ENCODE peak calls at places on chromosomes 2 and 18, in seven cellular contexts. B is stomach, V is WERI-Rb-1, P is astrocyte, A is thoracic aorta, R is fibroblast of the aortic adventitia, W is uterus. C is an unnamed sample.

GRCh38 chr2:48952614-48953013 is 197.1 kb upstream of the LHCGR start:
- DNase-seq in B (no peak), V (no peak), P (no peak), A (no peak), R (no peak), W (no peak), C (no peak)

GRCh38 chr2:216909541-216910175 is 49.8 kb upstream of the TNP1 start:
- DNase-seq in B (no peak), V (peak), P (no peak), A (no peak), R (no peak), W (no peak), C (no peak)

GRCh38 chr18:48404707-48405106 is 4.5 kb downstream of the ZBTB7C start:
- DNase-seq in B (no peak), V (no peak), P (no peak), A (no peak), R (no peak), W (no peak), C (no peak)

GRCh38 chr2:105509271-105510086 is 110.6 kb upstream of the FHL2 start:
- DNase-seq in B (no peak), V (no peak), P (no peak), A (no peak), R (no peak), W (no peak), C (no peak)

GRCh38 chr2:47771211-47771610 is 11.7 kb upstream of the MSH6 start:
- DNase-seq in B (no peak), V (no peak), P (peak), A (no peak), R (peak), W (no peak), C (peak)

GRCh38 chr2:121104721-121105141 is 180.3 kb downstream of the TFCP2L1 start:
- DNase-seq in B (no peak), V (no peak), P (no peak), A (no peak), R (no peak), W (no peak), C (peak)

GRCh38 chr18:424071-424868 is 76.2 kb downstream of the COLEC12 start:
- DNase-seq in B (no peak), V (no peak), P (no peak), A (no peak), R (peak), W (peak), C (no peak)

GRCh38 chr18:28175047-28175929 is 1.6 kb downstream of the CDH2 start:
- DNase-seq in B (peak), V (peak), P (peak), A (no peak), R (peak), W (peak), C (peak)

GRCh38 chr2:113264713-113265403 is 13.9 kb downstream of the PAX8 start:
- DNase-seq in B (no peak), V (no peak), P (no peak), A (no peak), R (no peak), W (no peak), C (no peak)

GRCh38 chr2:133146893-133147292 is 421.4 kb downstream of the NCKAP5 start:
- DNase-seq in B (no peak), V (no peak), P (no peak), A (no peak), R (peak), W (no peak), C (peak)

GRCh38 chr2:202104286-202104870 is 31.3 kb downstream of the KIAA2012 start:
- DNase-seq in B (peak), V (peak), P (no peak), A (no peak), R (peak), W (no peak), C (peak)

GRCh38 chr2:222751821-222752719 is 80.6 kb downstream of the MOGAT1 start:
- DNase-seq in B (no peak), V (peak), P (no peak), A (no peak), R (no peak), W (no peak), C (no peak)

GRCh38 chr18:37124511-37124910 is 295.6 kb downstream of the KIAA1328 start:
- DNase-seq in B (no peak), V (no peak), P (peak), A (no peak), R (no peak), W (no peak), C (no peak)

GRCh38 chr2:127044977-127045654 is 61.8 kb downstream of the BIN1 start:
- DNase-seq in B (peak), V (no peak), P (no peak), A (no peak), R (peak), W (peak), C (no peak)

GRCh38 chr2:109475531-109476210 is 138.1 kb downstream of the SEPTIN10 start:
- DNase-seq in B (no peak), V (no peak), P (peak), A (no peak), R (peak), W (no peak), C (peak)

GRCh38 chr2:11750422-11750821 is 4.0 kb downstream of the LPIN1 start:
- DNase-seq in B (no peak), V (no peak), P (no peak), A (no peak), R (no peak), W (no peak), C (no peak)

GRCh38 chr18:48816554-48816953 is 134.2 kb downstream of the SMAD7 start:
- DNase-seq in B (no peak), V (no peak), P (no peak), A (no peak), R (no peak), W (peak), C (no peak)

GRCh38 chr2:6866239-6866745 is 585 bp upstream of the CMPK2 start:
- DNase-seq in B (peak), V (peak), P (peak), A (no peak), R (peak), W (peak), C (peak)

GRCh38 chr2:160700006-160700405 is 206.4 kb upstream of the RBMS1 start:
- DNase-seq in B (no peak), V (no peak), P (no peak), A (no peak), R (no peak), W (no peak), C (peak)

GRCh38 chr2:27296466-27296865 is 11.8 kb downstream of the UCN start:
- DNase-seq in B (no peak), V (no peak), P (no peak), A (no peak), R (peak), W (no peak), C (peak)

GRCh38 chr18:44735071-44735470 is 54.4 kb downstream of the SETBP1 start:
- DNase-seq in B (no peak), V (no peak), P (no peak), A (no peak), R (no peak), W (no peak), C (no peak)

GRCh38 chr18:56413862-56414261 is 224.5 kb downstream of the TXNL1 start:
- DNase-seq in B (no peak), V (no peak), P (no peak), A (no peak), R (no peak), W (no peak), C (no peak)

GRCh38 chr2:174145827-174146226 is 102.5 kb downstream of the OLA1 start:
- DNase-seq in B (no peak), V (no peak), P (no peak), A (no peak), R (no peak), W (no peak), C (peak)

GRCh38 chr2:28544915-28545589 is 49.2 kb downstream of the PLB1 start:
- DNase-seq in B (peak), V (no peak), P (no peak), A (no peak), R (no peak), W (no peak), C (no peak)

GRCh38 chr2:99608092-99608491 is 118.3 kb upstream of the REV1 start:
- DNase-seq in B (no peak), V (no peak), P (no peak), A (no peak), R (no peak), W (no peak), C (no peak)

DNA sequence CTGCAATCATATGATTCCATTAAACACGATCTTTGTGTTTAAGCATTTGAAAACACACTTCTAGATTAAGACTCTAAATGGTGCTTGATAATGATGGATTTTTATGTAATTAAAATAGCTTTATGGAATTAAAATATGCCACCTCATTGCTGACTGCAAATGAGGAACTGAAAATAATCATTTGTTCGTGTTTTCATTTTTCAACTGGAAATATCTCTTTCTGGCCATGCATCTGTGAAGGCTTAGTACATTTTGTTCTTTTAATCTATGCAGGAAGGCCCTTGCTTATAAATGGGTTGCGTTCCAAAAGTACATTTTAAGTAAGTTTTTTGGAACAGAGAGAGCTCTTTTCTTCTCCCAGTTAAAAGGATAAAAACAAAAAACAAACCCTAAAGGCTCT is 125.5 kb downstream of the MC4R start:
- DNase-seq in B (no peak), V (no peak), P (no peak), A (no peak), R (no peak), W (no peak), C (no peak)
- H3K4me3 ChIP-seq in B (no peak), V (no peak), P (no peak), A (no peak), R (no peak), W (no peak), C (no peak)

GRCh38 chr2:74632209-74632938 is 15.8 kb downstream of the M1AP start:
- DNase-seq in B (no peak), V (peak), P (no peak), A (no peak), R (peak), W (no peak), C (peak)
- TF ChIP-seq CTCF in B (no peak), V (peak), P (no peak), A (no peak), R (peak), W (no peak), C (peak)

GRCh38 chr2:74415762-74416395 is 5.5 kb downstream of the C2orf81 start:
- DNase-seq in B (no peak), V (no peak), P (no peak), A (no peak), R (no peak), W (no peak), C (no peak)

GRCh38 chr2:74416721-74417120 is 4.7 kb downstream of the C2orf81 start:
- DNase-seq in B (no peak), V (no peak), P (no peak), A (no peak), R (no peak), W (no peak), C (no peak)

GRCh38 chr2:74414475-74414874 is 6.9 kb downstream of the C2orf81 start:
- DNase-seq in B (no peak), V (no peak), P (no peak), A (no peak), R (no peak), W (peak), C (no peak)

GRCh38 chr2:74413001-74413698 is 8.3 kb downstream of the C2orf81 start:
- DNase-seq in B (peak), V (no peak), P (no peak), A (no peak), R (no peak), W (peak), C (no peak)

GRCh38 chr2:74414913-74415761 is 6.3 kb downstream of the C2orf81 start:
- DNase-seq in B (peak), V (no peak), P (no peak), A (no peak), R (no peak), W (peak), C (no peak)
- H3K4me3 ChIP-seq in B (peak), V (no peak), P (peak), A (peak), R (peak), W (peak), C (peak)

GRCh38 chr2:111036042-111036441 is 84.7 kb upstream of the BCL2L11 start:
- DNase-seq in B (peak), V (no peak), P (no peak), A (no peak), R (no peak), W (no peak), C (no peak)

GRCh38 chr2:111031546-111032484 is 88.9 kb upstream of the BCL2L11 start:
- DNase-seq in B (peak), V (no peak), P (no peak), A (no peak), R (no peak), W (no peak), C (no peak)

GRCh38 chr2:111030271-111030891 is 90.3 kb upstream of the BCL2L11 start:
- DNase-seq in B (peak), V (no peak), P (no peak), A (no peak), R (no peak), W (no peak), C (no peak)

GRCh38 chr2:111029135-111029927 is 91.4 kb upstream of the BCL2L11 start:
- DNase-seq in B (peak), V (no peak), P (no peak), A (no peak), R (no peak), W (no peak), C (no peak)

DNA sequence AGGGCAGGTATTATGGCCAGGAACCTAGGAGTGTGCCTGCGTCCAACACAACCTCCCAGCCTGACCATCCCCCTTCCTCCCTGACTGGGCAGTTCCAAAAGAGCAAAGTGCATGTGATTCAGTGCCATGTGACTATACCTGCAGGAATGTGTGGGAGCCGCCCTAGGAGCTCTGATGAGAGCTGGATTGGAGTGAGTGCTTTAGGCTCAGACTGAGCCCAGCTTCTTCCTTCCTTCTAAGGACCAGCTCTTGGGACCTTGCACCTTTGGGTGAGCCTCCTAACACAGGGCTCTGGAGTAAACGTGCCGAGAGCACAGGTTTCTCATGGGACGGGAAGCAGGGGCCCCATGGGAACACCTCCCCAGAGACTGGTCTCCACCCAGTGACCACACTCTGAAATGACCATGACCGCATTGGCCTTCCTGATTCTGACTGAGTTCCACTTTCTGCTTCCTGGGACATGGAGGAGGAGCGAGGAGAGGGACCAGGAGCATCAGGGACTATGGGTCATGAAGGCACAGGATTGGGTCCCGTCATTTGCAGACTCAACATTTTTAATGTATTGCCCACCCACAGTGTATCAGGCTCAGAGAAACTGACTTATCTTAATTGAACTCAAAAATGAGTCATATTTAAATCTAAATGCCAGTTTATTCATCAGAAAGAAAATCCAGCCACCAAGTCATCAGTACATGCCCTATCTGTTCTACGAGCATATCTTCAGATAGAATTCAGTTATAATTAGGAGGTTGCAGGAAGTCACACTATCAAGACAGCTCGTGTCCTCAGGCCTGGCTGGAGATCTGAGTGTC is 87.8 kb upstream of the BCL2L11 start:
- DNase-seq in B (peak), V (no peak), P (no peak), A (no peak), R (peak), W (no peak), C (peak)
- TF ChIP-seq CTCF in B (no peak), V (no peak), P (no peak), A (no peak), R (no peak), W (no peak), C (no peak)

GRCh38 chr18:24341361-24341760 is 56.3 kb downstream of the OSBPL1A start:
- DNase-seq in B (no peak), V (no peak), P (no peak), A (no peak), R (no peak), W (no peak), C (no peak)
- H3K4me3 ChIP-seq in B (no peak), V (no peak), P (no peak), A (no peak), R (no peak), W (no peak), C (no peak)

DNA sequence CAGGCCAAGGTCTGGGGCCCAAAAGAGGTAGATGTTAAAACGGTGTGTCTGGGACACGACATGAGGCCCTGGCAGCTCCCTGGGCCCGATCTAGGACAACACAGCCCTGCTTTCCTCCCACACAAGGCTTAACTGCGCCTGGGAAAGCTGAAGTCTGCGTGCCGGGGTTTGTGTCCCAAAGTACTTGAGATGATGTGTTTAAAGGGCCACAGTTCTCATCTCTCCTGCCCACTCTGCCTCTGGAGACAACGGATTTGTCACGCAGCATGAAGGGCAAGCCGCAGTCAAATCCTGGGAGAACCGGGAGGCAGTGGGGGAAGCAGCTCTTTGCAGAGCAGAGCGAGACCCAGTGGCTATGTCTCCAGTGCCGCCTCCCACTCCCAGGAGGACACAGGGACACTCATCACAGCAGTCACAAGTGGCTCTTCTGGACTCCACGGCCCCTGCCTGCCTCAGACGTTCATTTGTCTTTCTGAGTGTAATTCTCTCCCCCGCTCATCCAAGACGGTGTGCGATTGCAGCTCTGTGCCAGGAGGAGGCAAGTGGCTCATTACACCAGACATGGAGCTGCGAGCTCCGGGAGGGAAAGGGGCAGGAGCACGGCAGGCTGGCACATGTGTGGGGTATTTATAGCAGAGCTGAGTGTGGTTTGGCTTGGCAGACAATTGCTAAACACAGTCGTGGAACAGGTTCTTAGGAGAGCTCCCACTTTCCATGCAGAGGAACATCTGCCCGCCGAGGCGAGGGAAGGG is 57.7 kb upstream of the SEMA4C start:
- DNase-seq in B (peak), V (peak), P (peak), A (no peak), R (no peak), W (peak), C (peak)
- TF ChIP-seq CTCF in B (no peak), V (peak), P (no peak), A (peak), R (no peak), W (peak), C (no peak)

GRCh38 chr2:39919511-39920317 is 140.7 kb upstream of the THUMPD2 start:
- DNase-seq in B (no peak), V (no peak), P (no peak), A (no peak), R (no peak), W (no peak), C (no peak)

GRCh38 chr2:39918886-39919285 is 139.8 kb upstream of the THUMPD2 start:
- DNase-seq in B (no peak), V (no peak), P (no peak), A (no peak), R (no peak), W (no peak), C (no peak)

GRCh38 chr2:39922679-39923416 is 143.8 kb upstream of the THUMPD2 start:
- DNase-seq in B (no peak), V (no peak), P (peak), A (no peak), R (peak), W (no peak), C (peak)

GRCh38 chr2:39925312-39925711 is 146.3 kb upstream of the THUMPD2 start:
- DNase-seq in B (no peak), V (no peak), P (no peak), A (no peak), R (no peak), W (no peak), C (no peak)

DNA sequence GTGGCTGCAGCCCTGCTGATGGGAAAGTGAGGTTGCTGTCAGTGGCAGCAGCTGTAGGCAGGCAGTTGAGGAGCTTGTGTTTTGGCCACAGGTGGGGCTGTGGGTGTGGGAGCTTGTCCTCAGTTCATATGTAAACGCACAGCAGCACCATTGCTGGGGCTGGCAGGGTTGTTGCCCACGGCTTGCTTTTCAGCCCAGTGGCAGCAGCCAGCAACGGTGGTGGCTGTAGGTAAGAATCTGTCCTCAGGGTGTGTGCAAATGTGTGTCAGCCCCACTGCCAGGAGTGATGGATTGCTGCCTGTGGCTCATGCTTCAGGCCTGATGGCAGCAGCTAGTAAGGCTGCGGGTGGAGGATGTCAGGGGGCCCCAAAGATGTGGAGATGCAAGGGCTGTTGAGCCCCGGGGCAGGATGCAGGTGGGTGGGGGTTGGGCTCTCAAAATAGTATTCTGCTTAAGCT is 141.3 kb upstream of the THUMPD2 start:
- DNase-seq in B (no peak), V (peak), P (no peak), A (no peak), R (no peak), W (no peak), C (no peak)
- H3K4me3 ChIP-seq in B (no peak), V (no peak), P (no peak), A (no peak), R (no peak), W (no peak), C (no peak)

DNA sequence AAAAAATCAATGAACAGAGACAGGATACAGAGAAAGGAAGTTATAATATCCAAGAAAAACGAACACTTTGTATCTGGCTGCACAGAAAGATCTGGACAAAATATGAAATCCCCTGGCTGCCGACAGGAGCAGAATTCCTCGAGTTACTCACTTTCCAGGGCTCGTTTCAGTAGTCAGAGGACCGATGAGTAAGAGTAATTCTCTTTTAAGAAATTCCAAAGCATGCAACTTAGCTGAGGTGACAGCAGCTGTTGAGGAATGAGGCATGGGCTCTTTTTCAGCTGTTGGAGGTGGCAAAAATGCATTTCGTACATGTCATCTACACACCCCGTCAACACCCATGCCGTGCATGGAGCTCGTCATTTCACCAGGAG is 210.7 kb upstream of the SMIM21 start:
- DNase-seq in B (no peak), V (no peak), P (peak), A (no peak), R (peak), W (no peak), C (peak)
- TF ChIP-seq CTCF in B (no peak), V (no peak), P (no peak), A (no peak), R (peak), W (no peak), C (peak)

C was measured in fibroblast of pulmonary artery.